ENCODE peak calls at places on chromosomes 5 and 9, in four cellular contexts. U, B, L and Y are unnamed samples.

GRCh38 chr5:57494104-57495098 is 11.8 kb upstream of the ACTBL2 start:
- DNase-seq in U (no peak), B (no peak), L (peak), Y (peak)

GRCh38 chr5:54517174-54517511 is 416 bp upstream of the SNX18 start:
- DNase-seq in U (no peak), B (no peak), L (no peak), Y (no peak)

GRCh38 chr9:125894566-125894965 is 147.4 kb downstream of the PBX3 start:
- DNase-seq in U (no peak), B (no peak), L (no peak), Y (no peak)

GRCh38 chr9:95772320-95773060 is 103.0 kb upstream of the ERCC6L2 start:
- DNase-seq in U (peak), B (peak), L (peak), Y (peak)

GRCh38 chr5:134994560-134995156 is 27.0 kb downstream of the CATSPER3 start:
- DNase-seq in U (no peak), B (no peak), L (no peak), Y (no peak)

GRCh38 chr5:141753143-141753970 is 71.3 kb upstream of the ARAP3 start:
- DNase-seq in U (no peak), B (no peak), L (no peak), Y (no peak)

GRCh38 chr5:153569036-153569435 is 78.6 kb downstream of the GRIA1 start:
- DNase-seq in U (no peak), B (no peak), L (no peak), Y (no peak)

GRCh38 chr5:56545016-56545415 is 270.3 kb upstream of the MAP3K1 start:
- DNase-seq in U (no peak), B (no peak), L (no peak), Y (no peak)

GRCh38 chr5:137215780-137216179 is 283.3 kb downstream of the SPOCK1 start:
- DNase-seq in U (no peak), B (no peak), L (no peak), Y (no peak)

GRCh38 chr9:81819859-81820546 is 108.2 kb upstream of the SPATA31D4 start:
- DNase-seq in U (peak), B (no peak), L (peak), Y (peak)

GRCh38 chr5:98635631-98636030 is 137.8 kb upstream of the RGMB start:
- DNase-seq in U (no peak), B (no peak), L (no peak), Y (no peak)

GRCh38 chr5:172958268-172959046 is 767 bp upstream of the RPL26L1 start:
- DNase-seq in U (peak), B (peak), L (peak), Y (peak)

GRCh38 chr9:68472119-68472518 is 68.6 kb downstream of the TMEM252 start:
- DNase-seq in U (no peak), B (no peak), L (no peak), Y (no peak)

GRCh38 chr9:31355965-31356364 is 1028.5 kb upstream of the ACO1 start:
- DNase-seq in U (no peak), B (no peak), L (no peak), Y (no peak)

GRCh38 chr5:40514986-40515385 is 164.7 kb upstream of the PTGER4 start:
- DNase-seq in U (no peak), B (no peak), L (no peak), Y (no peak)

GRCh38 chr9:38043931-38044623 is 24.9 kb downstream of the SHB start:
- DNase-seq in U (no peak), B (no peak), L (no peak), Y (no peak)

GRCh38 chr9:73643379-73644013 is 491.8 kb downstream of the ANXA1 start:
- DNase-seq in U (no peak), B (no peak), L (no peak), Y (no peak)

GRCh38 chr5:134275822-134276221 is 49.9 kb upstream of the PPP2CA start:
- DNase-seq in U (no peak), B (no peak), L (no peak), Y (no peak)

GRCh38 chr5:135467051-135467625 is 15.0 kb upstream of the TIFAB start:
- DNase-seq in U (no peak), B (no peak), L (no peak), Y (no peak)